ENCODE peak calls at places on chromosomes 16 and 17, in six cellular contexts. E is SW480, S is GM10248, N is nephron progenitor cell, A is B cell, P is RWPE1. G is an unnamed sample.

GRCh38 chr17:4032738-4033137 is 68.5 kb upstream of the ATP2A3 start:
- DNase-seq in E (no peak), S (no peak), N (no peak), A (no peak), P (no peak), G (no peak)

GRCh38 chr17:3505008-3505407 is 29.2 kb downstream of the ASPA start:
- DNase-seq in E (no peak), S (no peak), N (no peak), A (no peak), P (no peak), G (peak; percentile 41)

GRCh38 chr17:38702900-38703741 is 2.0 kb upstream of the MLLT6 start:
- DNase-seq in E (no peak), S (peak; percentile 50), N (peak; percentile 28), A (no peak), P (no peak), G (no peak)

GRCh38 chr17:50845260-50846147 is 10.1 kb downstream of the WFIKKN2 start:
- DNase-seq in E (peak; percentile 31), S (no peak), N (no peak), A (no peak), P (no peak), G (peak; percentile 85)

GRCh38 chr17:39607057-39607850 is 466 bp downstream of the NEUROD2 start:
- DNase-seq in E (no peak), S (no peak), N (no peak), A (no peak), P (no peak), G (no peak)

GRCh38 chr17:77127735-77128361 is 12.9 kb upstream of the SEC14L1 start:
- DNase-seq in E (no peak), S (no peak), N (no peak), A (no peak), P (no peak), G (no peak)

GRCh38 chr16:54526916-54527315 is 240.3 kb upstream of the IRX3 start:
- DNase-seq in E (no peak), S (no peak), N (no peak), A (no peak), P (no peak), G (no peak)

GRCh38 chr17:73798111-73798748 is 154.0 kb upstream of the SDK2 start:
- DNase-seq in E (peak; percentile 45), S (no peak), N (no peak), A (no peak), P (peak; percentile 95), G (no peak)

GRCh38 chr16:85639529-85640253 is 26.6 kb downstream of the GSE1 start:
- DNase-seq in E (no peak), S (no peak), N (no peak), A (no peak), P (peak; percentile 37), G (no peak)